ENCODE peak calls at places on chromosomes 12 and 14, in ten cellular contexts. Y, G, M, S, C, N, H, W, Z and O are unnamed samples.

GRCh38 chr12:33663000-33663654 is 223.5 kb upstream of the SYT10 start:
- DNase-seq in G (no peak), Y (no peak), N (no peak), S (no peak), C (no peak), H (no peak), Z (no peak), W (no peak), M (no peak), O (no peak)

GRCh38 chr14:58362798-58363412 is 32.8 kb upstream of the TOMM20L start:
- DNase-seq in Z (no peak), Y (no peak), N (no peak), G (peak; percentile 21), W (peak; percentile 19), M (peak; percentile 78), C (peak; percentile 32), S (peak; percentile 28), H (no peak), O (no peak)

GRCh38 chr14:67133595-67134441 is 55.4 kb upstream of the GARIN2 start:
- DNase-seq in Z (no peak), M (no peak), S (peak; percentile 56), G (no peak), H (no peak), C (peak; percentile 27), W (no peak), N (no peak), Y (no peak), O (no peak)

GRCh38 chr12:94171595-94171930 is 23.2 kb downstream of the PLXNC1 start:
- DNase-seq in Y (no peak), S (no peak), G (peak; percentile 84), W (no peak), H (no peak), Z (no peak), N (no peak), M (no peak), C (peak; percentile 68), O (no peak)

GRCh38 chr12:22173154-22173553 is 127.1 kb downstream of the CMAS start:
- DNase-seq in S (no peak), W (no peak), N (no peak), Z (no peak), H (no peak), Y (no peak), C (no peak), M (no peak), G (no peak), O (no peak)

GRCh38 chr14:74018029-74018703 is 922 bp downstream of the ENTPD5 start:
- DNase-seq in W (peak; percentile 54), C (peak; percentile 76), M (no peak), H (no peak), N (no peak), Z (peak; percentile 24), S (peak; percentile 73), Y (no peak), G (peak; percentile 76), O (peak; percentile 1)

GRCh38 chr12:121287267-121287954 is 9.1 kb downstream of the CAMKK2 start:
- DNase-seq in C (peak; percentile 83), M (peak; percentile 91), Y (no peak), N (no peak), G (peak; percentile 63), Z (no peak), S (no peak), H (no peak), W (no peak), O (no peak)

GRCh38 chr12:11540156-11540555 is 109.3 kb upstream of the ETV6 start:
- DNase-seq in M (no peak), Z (no peak), W (no peak), N (no peak), S (no peak), Y (no peak), C (no peak), H (no peak), G (no peak), O (no peak)

GRCh38 chr14:76056128-76056527 is 70.6 kb downstream of the IFT43 start:
- DNase-seq in C (peak; percentile 26), W (no peak), Z (no peak), S (no peak), M (no peak), N (no peak), Y (no peak), G (peak; percentile 10), H (no peak), O (no peak)

GRCh38 chr12:123794027-123794426 is 31.9 kb downstream of the DNAH10 start:
- DNase-seq in S (no peak), W (no peak), M (no peak), Y (no peak), Z (no peak), N (no peak), H (no peak), C (no peak), G (no peak), O (no peak)

GRCh38 chr14:26427059-26427458 is 170.8 kb downstream of the NOVA1 start:
- DNase-seq in G (no peak), Y (no peak), N (no peak), C (peak; percentile 11), S (peak; percentile 58), M (no peak), H (no peak), W (no peak), Z (no peak), O (no peak)

GRCh38 chr12:108338915-108339657 is at the start of gene CMKLR1:
- DNase-seq in C (no peak), Y (no peak), W (no peak), M (no peak), H (no peak), S (no peak), Z (no peak), N (no peak), G (no peak), O (no peak)